ENCODE peak calls at places on chromosomes 13 and 19, in five cellular contexts. U is psoas muscle; H is adipocyte; A is effector memory CD4-positive, alpha-beta T cell; Y is left ventricle myocardium inferior. B is an unnamed sample. For H3K27me3, the result is how much of the 10 kb centered on the place peaks cover.

GRCh38 chr13:71721117-71721516 is 145.9 kb downstream of the DACH1 start:
- DNase-seq in U (no peak), H (no peak), A (no peak), Y (no peak), B (no peak)

GRCh38 chr19:43467276-43467675 is 1.9 kb upstream of the LYPD3 start:
- DNase-seq in U (no peak), H (no peak), A (no peak), Y (no peak), B (no peak)

GRCh38 chr19:55146078-55146647 is 2.8 kb downstream of the TNNT1 start:
- DNase-seq in U (no peak), H (peak), A (no peak), Y (no peak), B (no peak)

GRCh38 chr19:12166596-12166995 is 3.7 kb downstream of the ZNF136 start:
- DNase-seq in U (no peak), H (peak), A (no peak), Y (no peak), B (no peak)

GRCh38 chr19:7657047-7657779 is 11.6 kb upstream of the RETN start:
- DNase-seq in U (no peak), H (peak), A (no peak), Y (no peak), B (no peak)

GRCh38 chr13:96544965-96545364 is 449.3 kb downstream of the OXGR1 start:
- DNase-seq in U (no peak), H (peak), A (no peak), Y (no peak), B (no peak)

GRCh38 chr13:75715598-75716523 is 79.7 kb downstream of the LMO7 start:
- DNase-seq in U (no peak), H (peak), A (no peak), Y (no peak), B (no peak)

GRCh38 chr13:97030705-97031452 is 36.6 kb upstream of the OXGR1 start:
- DNase-seq in U (no peak), H (peak), A (no peak), Y (no peak), B (no peak)

GRCh38 chr13:51806571-51806970 is 2.6 kb upstream of the DHRS12 start:
- DNase-seq in U (no peak), H (no peak), A (no peak), Y (no peak), B (no peak)

GRCh38 chr13:67763316-67763715 is 533.2 kb upstream of the PCDH9 start:
- DNase-seq in U (no peak), H (no peak), A (no peak), Y (no peak), B (no peak)

GRCh38 chr13:83876546-83876945 is 5.7 kb downstream of the SLITRK1 start:
- DNase-seq in U (no peak), H (no peak), A (no peak), Y (no peak), B (no peak)

GRCh38 chr13:83877901-83878300 is 4.4 kb downstream of the SLITRK1 start:
- DNase-seq in U (no peak), H (no peak), A (no peak), Y (no peak), B (no peak)

GRCh38 chr13:83880275-83881027 is 1.8 kb downstream of the SLITRK1 start:
- DNase-seq in U (no peak), H (no peak), A (no peak), Y (no peak), B (no peak)

GRCh38 chr13:83879431-83880171 is 2.7 kb downstream of the SLITRK1 start:
- DNase-seq in U (no peak), H (peak), A (no peak), Y (no peak), B (peak)

GRCh38 chr13:83878691-83879410 is 3.4 kb downstream of the SLITRK1 start:
- DNase-seq in U (no peak), H (no peak), A (no peak), Y (no peak), B (peak)
- H3K27me3 ChIP-seq in U (under half), H (under half), A (under half), Y (half or more), B (under half)

DNA sequence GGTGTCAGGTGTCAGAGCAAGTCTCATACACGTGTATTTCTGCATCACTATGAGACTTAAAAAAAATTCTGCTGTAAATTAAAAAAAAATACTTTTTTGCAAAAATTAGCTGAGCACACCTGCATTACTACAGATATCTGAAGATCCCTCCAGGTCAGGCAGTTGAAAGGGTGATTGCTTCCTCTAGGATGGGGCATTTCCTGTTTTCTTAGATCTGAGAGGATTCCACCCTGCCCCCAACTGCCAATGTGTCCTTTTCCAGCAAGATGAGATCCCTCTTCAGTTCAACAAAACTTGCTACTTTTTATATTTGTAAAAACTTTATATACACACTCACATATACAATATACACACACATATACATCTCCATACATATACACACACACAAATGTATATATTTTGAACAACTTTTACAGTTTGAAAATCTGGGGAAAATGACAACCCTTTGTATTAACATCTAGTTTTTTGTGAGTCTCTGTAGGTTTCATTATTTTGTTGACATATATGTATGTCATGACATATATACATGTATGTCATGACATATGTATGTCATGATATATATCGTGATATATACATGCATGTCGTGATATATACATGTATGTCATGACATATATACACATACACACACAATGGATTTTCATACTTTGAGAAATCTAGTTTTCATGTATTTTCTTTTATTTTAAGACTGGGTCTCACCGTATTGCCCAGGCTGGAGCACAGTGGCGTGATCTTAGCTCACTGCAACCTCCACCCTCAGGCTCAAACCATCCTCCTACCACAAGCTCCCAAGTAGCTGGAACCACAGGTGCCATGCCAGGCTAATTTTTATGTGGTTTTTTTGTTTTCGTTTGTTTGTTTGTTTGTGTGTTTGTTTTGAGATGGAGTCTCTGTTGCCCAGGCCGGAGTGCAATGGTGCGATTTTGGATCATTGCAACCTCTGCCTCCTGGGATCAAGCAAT is 17.8 kb downstream of the ZNF813 start:
- DNase-seq in U (no peak), H (no peak), A (no peak), Y (no peak), B (no peak)
- H3K27me3 ChIP-seq in U (under half), H (under half), A (under half), Y (under half), B (under half)

GRCh38 chr19:5820785-5821184 is 15.9 kb downstream of the NRTN start:
- DNase-seq in U (no peak), H (no peak), A (no peak), Y (no peak), B (no peak)
- H3K27me3 ChIP-seq in U (under half), H (under half), A (under half), Y (under half), B (under half)

GRCh38 chr19:53992211-53992610 is 774 bp downstream of the CACNG6 start:
- DNase-seq in U (no peak), H (no peak), A (no peak), Y (no peak), B (no peak)
- H3K27me3 ChIP-seq in U (under half), H (under half), A (under half), Y (half or more), B (under half)

GRCh38 chr13:40146586-40147240 is 491.3 kb downstream of the COG6 start:
- DNase-seq in U (no peak), H (no peak), A (peak), Y (no peak), B (no peak)
- H3K27me3 ChIP-seq in U (under half), H (under half), A (under half), Y (under half), B (under half)

B was measured in dorsolateral prefrontal cortex.